ENCODE peak calls at places on chromosomes 2 and 18, in four cellular contexts. A is neural crest cell, B is nucleus accumbens, C is BJ. Q is an unnamed sample.

GRCh38 chr2:5923957-5924945 is 232.1 kb downstream of the SOX11 start:
- DNase-seq in B (no peak), A (no peak), C (no peak), Q (no peak)

GRCh38 chr2:37573818-37574388 is 97.5 kb downstream of the CDC42EP3 start:
- DNase-seq in A (no peak), C (no peak), B (no peak), Q (no peak)

GRCh38 chr2:194550702-194551101 is 1106.3 kb upstream of the SLC39A10 start:
- DNase-seq in C (no peak), B (no peak), A (no peak), Q (no peak)

GRCh38 chr18:50334546-50335152 is 40.2 kb upstream of the SKA1 start:
- DNase-seq in B (no peak), C (no peak), A (no peak), Q (no peak)

GRCh38 chr2:905833-906140 is 44.9 kb upstream of the SNTG2 start:
- DNase-seq in B (no peak), A (no peak), C (no peak), Q (no peak)

GRCh38 chr18:79393181-79393598 is 2.5 kb upstream of the NFATC1 start:
- DNase-seq in C (no peak), A (no peak), B (no peak), Q (no peak)

GRCh38 chr2:85888020-85888744 is 608 bp downstream of the ST3GAL5 start:
- DNase-seq in A (no peak), C (no peak), B (peak), Q (no peak)

GRCh38 chr18:72612894-72613537 is 68.9 kb upstream of the CBLN2 start:
- DNase-seq in A (no peak), B (no peak), C (no peak), Q (no peak)

GRCh38 chr18:46946656-46947282 is 29.4 kb downstream of the KATNAL2 start:
- DNase-seq in C (peak), B (peak), A (peak), Q (peak)

GRCh38 chr2:1893856-1894255 is 149.5 kb upstream of the PXDN start:
- DNase-seq in A (no peak), B (no peak), C (no peak), Q (no peak)

GRCh38 chr2:152171733-152172132 is 3.8 kb downstream of the STAM2 start:
- DNase-seq in C (no peak), B (no peak), A (no peak), Q (no peak)

GRCh38 chr2:157304811-157305712 is 20.6 kb downstream of the ERMN start:
- DNase-seq in B (no peak), C (peak), A (no peak), Q (no peak)

GRCh38 chr18:50006470-50007046 is 188.4 kb downstream of the MYO5B start:
- DNase-seq in A (no peak), B (no peak), C (no peak), Q (no peak)

GRCh38 chr2:240397924-240398611 is 37.4 kb upstream of the GPC1 start:
- DNase-seq in B (no peak), C (no peak), A (no peak), Q (peak)

GRCh38 chr2:240469239-240469636 is 33.8 kb downstream of the GPC1 start:
- DNase-seq in A (peak), B (no peak), C (no peak), Q (no peak)

GRCh38 chr2:199329466-199329865 is 128.3 kb downstream of the SATB2 start:
- DNase-seq in A (no peak), B (no peak), C (no peak), Q (no peak)

GRCh38 chr2:64165696-64166095 is 21.5 kb upstream of the PELI1 start:
- DNase-seq in C (no peak), B (no peak), A (no peak), Q (no peak)

GRCh38 chr2:42838133-42838532 is 45.8 kb upstream of the HAAO start:
- DNase-seq in A (no peak), C (no peak), B (no peak), Q (no peak)

GRCh38 chr2:178271629-178272333 is 77.5 kb downstream of the OSBPL6 start:
- DNase-seq in A (no peak), C (no peak), B (no peak), Q (no peak)

GRCh38 chr2:230738391-230738811 is 25.8 kb downstream of the CAB39 start:
- DNase-seq in A (no peak), C (no peak), B (no peak), Q (no peak)

GRCh38 chr2:12717988-12718661 is 1.4 kb downstream of the TRIB2 start:
- DNase-seq in A (peak), B (no peak), C (no peak), Q (peak)

GRCh38 chr18:35050638-35051287 is 9.6 kb downstream of the MAPRE2 start:
- DNase-seq in C (no peak), A (no peak), B (peak), Q (no peak)

GRCh38 chr2:220504890-220505564 is 877.6 kb downstream of the SLC4A3 start:
- DNase-seq in A (no peak), B (no peak), C (no peak), Q (no peak)

GRCh38 chr2:73979686-73980085 is 5.0 kb upstream of the TET3 start:
- DNase-seq in C (peak), A (no peak), B (no peak), Q (no peak)

GRCh38 chr18:72871091-72871490 is 3.3 kb upstream of the NETO1 start:
- DNase-seq in A (no peak), C (peak), B (no peak), Q (no peak)

GRCh38 chr2:239831272-239831731 is 193.8 kb downstream of the NDUFA10 start:
- DNase-seq in C (no peak), B (no peak), A (peak), Q (peak)

Q was measured in nephron progenitor cell.